ENCODE peak calls at places on chromosomes 6 and 20, in nine cellular contexts. M is EH; G is stimulated activated CD8-positive, alpha-beta memory T cell treated with anti-CD3 and anti-CD28 coated beads, Interleukin-2, amount 100 ng/mL, for 1 hour; H is GM12892; P is cerebellar cortex; E is germinal center; N is NCI-H510A treated with DMSO at 0.1 percent for 48 hours; A is T-cell; Q is RCC 7860. D is an unnamed sample.

GRCh38 chr6:12026120-12026519 is 14.0 kb downstream of the HIVEP1 start:
- DNase-seq in M (peak), G (no peak), P (no peak), E (no peak), Q (no peak), N (no peak), H (no peak), A (no peak), D (no peak)

GRCh38 chr6:31466466-31466865 is 31.5 kb upstream of the MICB start:
- DNase-seq in Q (no peak), N (no peak), M (no peak), P (no peak), E (no peak), H (no peak), A (no peak), G (no peak), D (no peak)

GRCh38 chr6:68235192-68235812 is 399.8 kb upstream of the ADGRB3 start:
- DNase-seq in P (no peak), H (no peak), M (no peak), A (no peak), Q (peak), E (no peak), N (no peak), G (no peak), D (no peak)

GRCh38 chr20:43981535-43981934 is 66.9 kb downstream of the TOX2 start:
- DNase-seq in E (no peak), P (no peak), M (no peak), H (no peak), Q (no peak), A (no peak), N (no peak), G (no peak), D (no peak)

GRCh38 chr6:22470454-22471368 is 98.7 kb upstream of the HDGFL1 start:
- DNase-seq in N (peak), P (no peak), H (no peak), Q (no peak), G (no peak), A (no peak), M (peak), E (no peak), D (peak)

GRCh38 chr6:36677753-36678487 is 594 bp upstream of the CDKN1A start:
- DNase-seq in G (no peak), M (no peak), A (no peak), P (peak), N (no peak), H (no peak), Q (no peak), E (no peak), D (no peak)

GRCh38 chr6:36129889-36130671 is at the start of gene MAPK13:
- DNase-seq in P (no peak), Q (no peak), N (peak), H (peak), A (no peak), G (no peak), E (peak), M (peak), D (no peak)

GRCh38 chr6:109768485-109768884 is 77.4 kb downstream of the FIG4 start:
- DNase-seq in G (no peak), H (no peak), A (no peak), E (no peak), Q (no peak), N (no peak), M (peak), P (no peak), D (no peak)

GRCh38 chr6:133641111-133641510 is 247.8 kb upstream of the TCF21 start:
- DNase-seq in G (no peak), Q (peak), E (no peak), N (no peak), M (peak), A (no peak), P (no peak), H (no peak), D (no peak)

GRCh38 chr6:46781478-46782378 is 11.5 kb upstream of the MEP1A start:
- DNase-seq in E (peak), H (no peak), M (peak), P (peak), G (no peak), A (peak), N (peak), Q (peak), D (peak)

GRCh38 chr6:47483516-47483852 is 5.9 kb downstream of the CD2AP start:
- DNase-seq in P (no peak), H (no peak), E (no peak), Q (no peak), A (no peak), G (no peak), N (no peak), M (no peak), D (no peak)

GRCh38 chr20:6654490-6655247 is 112.8 kb upstream of the BMP2 start:
- DNase-seq in G (no peak), N (no peak), E (no peak), H (no peak), M (peak), A (no peak), Q (no peak), P (no peak), D (no peak)

GRCh38 chr20:25544316-25544715 is 41.0 kb downstream of the NINL start:
- DNase-seq in M (peak), P (no peak), E (no peak), H (no peak), Q (no peak), N (no peak), A (no peak), G (no peak), D (no peak)

GRCh38 chr6:165732696-165733486 is 69.8 kb upstream of the PDE10A start:
- DNase-seq in M (no peak), G (no peak), P (no peak), E (no peak), N (no peak), Q (no peak), A (no peak), H (no peak), D (no peak)

GRCh38 chr6:142374965-142375733 is 73.3 kb downstream of the ADGRG6 start:
- DNase-seq in M (peak), N (no peak), E (no peak), G (no peak), P (peak), A (no peak), H (no peak), Q (peak), D (no peak)

GRCh38 chr6:33589723-33590530 is 9.9 kb upstream of the BAK1 start:
- DNase-seq in M (peak), Q (peak), G (no peak), E (peak), N (peak), A (no peak), P (peak), H (peak), D (peak)

GRCh38 chr20:20677186-20677585 is 35.3 kb downstream of the RALGAPA2 start:
- DNase-seq in E (no peak), G (no peak), N (no peak), A (no peak), P (no peak), Q (no peak), M (no peak), H (no peak), D (peak)

GRCh38 chr6:161273752-161274487 is at the start of gene AGPAT4:
- DNase-seq in E (peak), M (peak), H (peak), G (peak), Q (peak), P (peak), N (peak), A (peak), D (peak)

GRCh38 chr6:69668916-69669315 is 127.9 kb downstream of the LMBRD1 start:
- DNase-seq in E (no peak), P (no peak), G (no peak), M (no peak), A (no peak), H (no peak), N (no peak), Q (no peak), D (no peak)

GRCh38 chr6:82073484-82073883 is 174.1 kb downstream of the IBTK start:
- DNase-seq in N (peak), H (no peak), Q (peak), E (no peak), P (peak), A (no peak), G (no peak), M (no peak), D (no peak)

GRCh38 chr6:89239338-89239737 is 22.2 kb upstream of the GABRR1 start:
- DNase-seq in G (peak), E (peak), A (peak), P (no peak), M (no peak), Q (no peak), H (no peak), N (no peak), D (no peak)

GRCh38 chr6:34981951-34982350 is 92.9 kb downstream of the ANKS1A start:
- DNase-seq in N (no peak), H (no peak), M (peak), E (no peak), Q (no peak), A (no peak), P (no peak), G (no peak), D (no peak)

GRCh38 chr6:31354788-31355539 is 2.0 kb downstream of the HLA-B start:
- DNase-seq in N (no peak), G (no peak), P (no peak), E (no peak), Q (no peak), H (no peak), M (no peak), A (no peak), D (no peak)

GRCh38 chr6:19297880-19298279 is 539.3 kb upstream of the ID4 start:
- DNase-seq in G (no peak), P (no peak), N (peak), A (no peak), E (no peak), H (no peak), Q (no peak), M (no peak), D (peak)

GRCh38 chr6:119978274-119978889 is 628.8 kb upstream of the MAN1A1 start:
- DNase-seq in E (peak), G (no peak), A (no peak), M (no peak), H (no peak), N (peak), P (no peak), Q (no peak), D (no peak)

GRCh38 chr20:32581839-32582658 is 3.1 kb downstream of the NOL4L start:
- DNase-seq in P (peak), N (no peak), Q (no peak), A (no peak), G (no peak), M (no peak), E (no peak), H (no peak), D (no peak)

GRCh38 chr20:35333606-35334005 is 41.4 kb upstream of the FAM83C start:
- DNase-seq in G (no peak), E (no peak), Q (no peak), H (no peak), A (no peak), P (no peak), N (no peak), M (no peak), D (no peak)

GRCh38 chr6:37688088-37688850 is 9.4 kb downstream of the MDGA1 start:
- DNase-seq in A (no peak), M (no peak), E (no peak), Q (no peak), G (no peak), P (peak), N (peak), H (no peak), D (no peak)

GRCh38 chr6:125718109-125718508 is 31.3 kb upstream of the HEY2 start:
- DNase-seq in H (no peak), E (no peak), A (no peak), N (peak), P (no peak), Q (no peak), G (no peak), M (no peak), D (peak)

GRCh38 chr20:32210206-32210605 is 2.5 kb downstream of the POFUT1 start:
- DNase-seq in H (no peak), E (no peak), P (no peak), Q (no peak), N (no peak), A (no peak), G (no peak), M (no peak), D (no peak)

GRCh38 chr6:42781811-42782688 is at the start of gene BICRAL:
- DNase-seq in G (peak), A (peak), E (peak), H (peak), M (peak), N (peak), P (peak), Q (peak), D (peak)

GRCh38 chr6:148811472-148811871 is 64.6 kb downstream of the UST start:
- DNase-seq in A (no peak), N (no peak), M (no peak), Q (no peak), H (no peak), G (no peak), E (no peak), P (peak), D (no peak)

GRCh38 chr6:145028144-145028818 is 707.0 kb downstream of the EPM2A start:
- DNase-seq in H (no peak), E (peak), P (peak), M (peak), Q (peak), G (no peak), N (no peak), A (no peak), D (no peak)

GRCh38 chr6:145960918-145961604 is 3.1 kb downstream of the SHPRH start:
- DNase-seq in A (no peak), G (no peak), N (no peak), H (no peak), P (peak), Q (no peak), E (no peak), M (peak), D (no peak)

GRCh38 chr6:102764317-102764716 is 1370.8 kb downstream of the GRIK2 start:
- DNase-seq in G (no peak), H (no peak), P (no peak), Q (no peak), A (no peak), N (no peak), M (no peak), E (no peak), D (no peak)

GRCh38 chr6:18545726-18546125 is 158.6 kb downstream of the RNF144B start:
- DNase-seq in E (no peak), P (no peak), A (no peak), Q (no peak), H (no peak), G (no peak), M (no peak), N (no peak), D (no peak)